ENCODE peak calls at places on chromosome 2, in eight cellular contexts. Q is NCI-H1105; E is fibroblast of pulmonary artery; V is memory B cell; G is stimulated activated CD8-positive, alpha-beta memory T cell treated with anti-CD3 and anti-CD28 coated beads, Interleukin-15, amount 100 ng/mL, for 4 hours; X is type B pancreatic cell; Y is stimulated activated CD4-positive, alpha-beta T cell treated with anti-CD3 and anti-CD28 coated beads, Interleukin-15, amount 100 ng/mL, for 24 hours; W is posterior cingulate gyrus. C is an unnamed sample.

GRCh38 chr2:203328735-203329549 is 748 bp downstream of the ABI2 start:
- DNase-seq in W (peak; percentile 34), Q (peak; percentile 29), E (peak; percentile 38), Y (peak; percentile 72), V (no peak), G (peak; percentile 7), X (peak; percentile 72), C (peak; percentile 39)

GRCh38 chr2:43220982-43221659 is 5.3 kb downstream of the ZFP36L2 start:
- DNase-seq in Q (no peak), X (peak; percentile 85), V (no peak), W (no peak), G (no peak), Y (peak; percentile 50), E (peak; percentile 93), C (no peak)

GRCh38 chr2:88452980-88453582 is 588 bp upstream of the FOXI3 start:
- DNase-seq in Q (no peak), E (peak; percentile 17), G (no peak), Y (no peak), W (no peak), V (peak; percentile 13), X (no peak), C (no peak)

GRCh38 chr2:157864857-157865450 is 11.2 kb downstream of the ACVR1 start:
- DNase-seq in Y (no peak), G (no peak), X (no peak), Q (no peak), E (no peak), W (no peak), V (no peak), C (no peak)

GRCh38 chr2:149389506-149390167 is 59.2 kb downstream of the LYPD6 start:
- DNase-seq in G (no peak), X (no peak), Q (no peak), V (no peak), Y (no peak), E (no peak), W (no peak), C (no peak)

GRCh38 chr2:172698041-172698863 is 37.4 kb upstream of the RAPGEF4 start:
- DNase-seq in Q (no peak), W (no peak), V (no peak), G (no peak), Y (peak; percentile 37), E (peak; percentile 61), X (no peak), C (no peak)

GRCh38 chr2:127573771-127574170 is 38.3 kb downstream of the MYO7B start:
- DNase-seq in G (no peak), W (no peak), Y (no peak), X (peak; percentile 39), E (no peak), V (no peak), Q (no peak), C (no peak)

GRCh38 chr2:7788736-7789135 is 871.5 kb downstream of the RNF144A start:
- DNase-seq in E (no peak), G (no peak), W (no peak), X (no peak), Q (no peak), Y (no peak), V (no peak), C (no peak)

GRCh38 chr2:126902152-126902835 is 3.6 kb downstream of the TEX51 start:
- DNase-seq in Q (no peak), E (no peak), W (no peak), G (no peak), X (peak; percentile 34), Y (no peak), V (no peak), C (no peak)

GRCh38 chr2:238894226-238894949 is 46.5 kb downstream of the TWIST2 start:
- DNase-seq in E (no peak), G (no peak), V (no peak), X (no peak), W (no peak), Q (no peak), Y (no peak), C (no peak)